ENCODE peak calls at places on chromosomes 7 and 10, in six cellular contexts. Z is H9; I is effector CD4-positive, alpha-beta T cell; G is C1 segment of cervical spinal cord; F is stimulated activated CD4-positive, alpha-beta T cell treated with anti-CD3 and anti-CD28 coated beads, Interleukin-1b, Interleukin-23, amount 100 ng/mL, for 24 hours; Y is AG08396. D is an unnamed sample.
A peak's percentile ranks its signal among the peaks of the same experiment; 100 is the strongest.

GRCh38 chr10:120011359-120012132 is 119.0 kb downstream of the SEC23IP start:
- DNase-seq in I (no peak), Y (no peak), G (no peak), F (no peak), Z (peak; percentile 78), D (no peak)

GRCh38 chr7:135803143-135803542 is 54.5 kb upstream of the FAM180A start:
- DNase-seq in Y (no peak), Z (no peak), F (no peak), I (no peak), G (no peak), D (no peak)

GRCh38 chr7:2876031-2876862 is 32.1 kb upstream of the GNA12 start:
- DNase-seq in I (no peak), Z (no peak), Y (peak; percentile 57), G (no peak), F (no peak), D (peak; percentile 86)

GRCh38 chr10:14022052-14022451 is 308.7 kb downstream of the FRMD4A start:
- DNase-seq in Z (no peak), Y (no peak), F (no peak), G (no peak), I (no peak), D (no peak)

GRCh38 chr10:62818426-62819011 is 2.4 kb upstream of the EGR2 start:
- DNase-seq in G (no peak), Z (peak; percentile 77), Y (no peak), I (peak; percentile 12), F (peak; percentile 47), D (no peak)

GRCh38 chr7:84105582-84105981 is 89.0 kb downstream of the SEMA3A start:
- DNase-seq in I (no peak), F (no peak), Z (no peak), G (no peak), Y (no peak), D (no peak)

GRCh38 chr7:66668112-66668511 is 39.4 kb downstream of the KCTD7 start:
- DNase-seq in I (no peak), F (no peak), G (no peak), Y (no peak), Z (no peak), D (no peak)

GRCh38 chr10:27637601-27638000 is 108.0 kb downstream of the MKX start:
- DNase-seq in Y (no peak), Z (no peak), G (no peak), I (no peak), F (no peak), D (no peak)

GRCh38 chr7:3991771-3992231 is 690.3 kb upstream of the FOXK1 start:
- DNase-seq in G (no peak), Z (peak; percentile 40), I (no peak), F (no peak), Y (no peak), D (no peak)

GRCh38 chr7:29224726-29225125 is 30.2 kb downstream of the CHN2 start:
- DNase-seq in I (no peak), Z (no peak), Y (no peak), F (no peak), G (no peak), D (no peak)

GRCh38 chr10:31062856-31063255 is 31.2 kb upstream of the ZNF438 start:
- DNase-seq in Y (no peak), Z (no peak), G (no peak), F (no peak), I (no peak), D (no peak)

GRCh38 chr7:32941181-32941995 is 15.9 kb upstream of the FKBP9 start:
- DNase-seq in G (no peak), Y (no peak), I (no peak), Z (peak; percentile 41), F (no peak), D (no peak)

GRCh38 chr7:12683678-12684077 is 3.8 kb upstream of the ARL4A start:
- DNase-seq in G (no peak), Z (no peak), F (no peak), I (no peak), Y (peak; percentile 8), D (no peak)

GRCh38 chr7:22295402-22296264 is 61.3 kb downstream of the RAPGEF5 start:
- DNase-seq in I (no peak), Z (no peak), G (no peak), F (no peak), Y (no peak), D (no peak)

GRCh38 chr7:65448824-65449504 is 75.3 kb downstream of the ZNF92 start:
- DNase-seq in I (no peak), F (no peak), Z (no peak), Y (peak; percentile 7), G (no peak), D (peak; percentile 85)

GRCh38 chr7:39407139-39407538 is 159.1 kb upstream of the YAE1 start:
- DNase-seq in I (no peak), Y (no peak), Z (no peak), G (no peak), F (no peak), D (no peak)

GRCh38 chr10:92760609-92761008 is 70.9 kb downstream of the HHEX start:
- DNase-seq in Y (peak; percentile 53), Z (no peak), I (no peak), F (no peak), G (no peak), D (peak; percentile 30)

GRCh38 chr7:156777364-156778069 is 115.5 kb downstream of the LMBR1 start:
- DNase-seq in G (no peak), Y (no peak), F (no peak), Z (no peak), I (no peak), D (peak; percentile 21)

GRCh38 chr10:89940076-89940475 is 238.7 kb downstream of the KIF20B start:
- DNase-seq in Z (no peak), Y (no peak), F (no peak), I (no peak), G (no peak), D (no peak)

GRCh38 chr7:41045556-41046123 is 657.2 kb downstream of the INHBA start:
- DNase-seq in Y (no peak), F (no peak), I (no peak), Z (peak; percentile 46), G (no peak), D (no peak)

GRCh38 chr10:80462277-80462985 is 8.3 kb downstream of the TSPAN14 start:
- DNase-seq in I (no peak), Y (no peak), Z (no peak), G (no peak), F (no peak), D (no peak)

GRCh38 chr7:112176693-112177415 is 29.3 kb downstream of the DOCK4 start:
- DNase-seq in Y (no peak), I (no peak), Z (no peak), G (no peak), F (no peak), D (no peak)

GRCh38 chr10:63722537-63722936 is 201.3 kb downstream of the REEP3 start:
- DNase-seq in Z (no peak), Y (peak; percentile 36), F (no peak), I (no peak), G (no peak), D (peak; percentile 65)

GRCh38 chr10:73950569-73950968 is 39.6 kb downstream of the PLAU start:
- DNase-seq in F (no peak), I (no peak), Z (peak; percentile 56), G (no peak), Y (no peak), D (no peak)

GRCh38 chr10:30349967-30350735 is 1.1 kb upstream of the MTPAP start:
- DNase-seq in F (no peak), Z (no peak), G (no peak), I (no peak), Y (no peak), D (no peak)

GRCh38 chr10:33460461-33461294 is 126.2 kb upstream of the NRP1 start:
- DNase-seq in Y (peak; percentile 70), F (no peak), G (no peak), Z (no peak), I (no peak), D (peak; percentile 69)

GRCh38 chr7:17233643-17234397 is 64.6 kb upstream of the AHR start:
- DNase-seq in Y (peak; percentile 5), Z (no peak), F (no peak), I (peak; percentile 40), G (no peak), D (peak; percentile 24)

GRCh38 chr7:50266893-50267386 is 37.6 kb upstream of the IKZF1 start:
- DNase-seq in I (peak; percentile 59), Y (no peak), G (no peak), Z (no peak), F (peak; percentile 62), D (no peak)

GRCh38 chr10:70053896-70054641 is 1.4 kb downstream of the MACROH2A2 start:
- DNase-seq in F (no peak), I (no peak), Z (peak; percentile 41), Y (no peak), G (no peak), D (no peak)

GRCh38 chr10:109934958-109935793 is 11.9 kb upstream of the XPNPEP1 start:
- DNase-seq in Y (no peak), F (no peak), Z (peak; percentile 92), G (no peak), I (no peak), D (peak; percentile 48)

GRCh38 chr7:151210087-151210854 is at the start of gene H2BK1:
- DNase-seq in Y (peak; percentile 5), F (no peak), G (no peak), Z (no peak), I (no peak), D (no peak)

GRCh38 chr10:8993859-8994258 is 939.4 kb downstream of the GATA3 start:
- DNase-seq in Y (no peak), G (no peak), I (no peak), Z (no peak), F (no peak), D (no peak)

GRCh38 chr10:29757551-29758297 is 123.0 kb upstream of the SVIL start:
- DNase-seq in Y (no peak), Z (no peak), I (no peak), G (no peak), F (no peak), D (peak; percentile 14)

GRCh38 chr10:132700168-132701098 is 85.5 kb downstream of the NKX6-2 start:
- DNase-seq in Z (peak; percentile 24), Y (peak; percentile 60), G (no peak), F (no peak), I (no peak), D (peak; percentile 45)

GRCh38 chr7:64101126-64101942 is 56.1 kb downstream of the ZNF727 start:
- DNase-seq in Z (no peak), F (no peak), Y (no peak), I (no peak), G (no peak), D (no peak)

GRCh38 chr7:81013036-81013435 is 94.2 kb upstream of the SEMA3C start:
- DNase-seq in F (no peak), Y (peak; percentile 15), Z (no peak), G (no peak), I (no peak), D (peak; percentile 32)

GRCh38 chr10:62844280-62845011 is 28.3 kb upstream of the EGR2 start:
- DNase-seq in Z (no peak), F (no peak), Y (no peak), I (no peak), G (no peak), D (no peak)

GRCh38 chr7:105911961-105912575 is 35.7 kb upstream of the ATXN7L1 start:
- DNase-seq in G (no peak), I (no peak), F (no peak), Z (no peak), Y (peak; percentile 11), D (no peak)